ENCODE peak calls at places on chromosomes 1 and 21, in five cellular contexts. One of them, this sample, is unnamed.

GRCh38 chr1:10629816-10630571 is 155.2 kb downstream of the PEX14 start:
- DNase-seq in neuronal stem cell: no peak
- DNase-seq in Karpas-422: no peak
- DNase-seq in CD8-positive, alpha-beta T cell: no peak
- DNase-seq in PC-3: no peak
- DNase-seq in this sample: no peak

GRCh38 chr1:212606734-212607205 is 1.8 kb upstream of the ATF3 start:
- DNase-seq in PC-3: peak; percentile 63
- DNase-seq in neuronal stem cell: no peak
- DNase-seq in Karpas-422: no peak
- DNase-seq in CD8-positive, alpha-beta T cell: peak; percentile 30
- DNase-seq in this sample: no peak

GRCh38 chr1:64038965-64039926 is 164.2 kb upstream of the UBE2U start:
- DNase-seq in PC-3: peak; percentile 99
- DNase-seq in CD8-positive, alpha-beta T cell: no peak
- DNase-seq in Karpas-422: no peak
- DNase-seq in neuronal stem cell: no peak
- DNase-seq in this sample: peak; percentile 84

GRCh38 chr1:9905010-9905409 is 5.1 kb downstream of the CTNNBIP1 start:
- DNase-seq in neuronal stem cell: no peak
- DNase-seq in Karpas-422: peak; percentile 14
- DNase-seq in CD8-positive, alpha-beta T cell: no peak
- DNase-seq in PC-3: no peak
- DNase-seq in this sample: no peak

GRCh38 chr1:201450721-201451291 is 18.2 kb downstream of the PHLDA3 start:
- DNase-seq in CD8-positive, alpha-beta T cell: no peak
- DNase-seq in Karpas-422: no peak
- DNase-seq in PC-3: peak; percentile 33
- DNase-seq in neuronal stem cell: no peak
- DNase-seq in this sample: peak; percentile 96

GRCh38 chr1:171127481-171127880 is 36.8 kb downstream of the FMO3 start:
- DNase-seq in CD8-positive, alpha-beta T cell: no peak
- DNase-seq in PC-3: no peak
- DNase-seq in neuronal stem cell: no peak
- DNase-seq in Karpas-422: no peak
- DNase-seq in this sample: no peak

GRCh38 chr21:46667191-46667734 is 31.8 kb downstream of the PRMT2 start:
- DNase-seq in PC-3: peak; percentile 20
- DNase-seq in neuronal stem cell: no peak
- DNase-seq in Karpas-422: peak; percentile 42
- DNase-seq in CD8-positive, alpha-beta T cell: no peak
- DNase-seq in this sample: no peak

GRCh38 chr1:182249201-182249676 is 142.4 kb downstream of the GLUL start:
- DNase-seq in CD8-positive, alpha-beta T cell: no peak
- DNase-seq in Karpas-422: no peak
- DNase-seq in PC-3: peak; percentile 38
- DNase-seq in neuronal stem cell: no peak
- DNase-seq in this sample: no peak

GRCh38 chr1:184340984-184341383 is 45.8 kb upstream of the C1orf21 start:
- DNase-seq in neuronal stem cell: no peak
- DNase-seq in Karpas-422: no peak
- DNase-seq in PC-3: no peak
- DNase-seq in CD8-positive, alpha-beta T cell: no peak
- DNase-seq in this sample: no peak

GRCh38 chr1:45272943-45273342 is 53.8 kb upstream of the HPDL start:
- DNase-seq in PC-3: peak; percentile 47
- DNase-seq in CD8-positive, alpha-beta T cell: no peak
- DNase-seq in Karpas-422: no peak
- DNase-seq in neuronal stem cell: no peak
- DNase-seq in this sample: peak; percentile 43

GRCh38 chr1:117674521-117675400 is 68.9 kb downstream of the TENT5C start:
- DNase-seq in neuronal stem cell: no peak
- DNase-seq in Karpas-422: peak; percentile 74
- DNase-seq in CD8-positive, alpha-beta T cell: peak; percentile 43
- DNase-seq in PC-3: peak; percentile 43
- DNase-seq in this sample: peak; percentile 67

GRCh38 chr1:232554431-232554830 is 75.5 kb downstream of the SIPA1L2 start:
- DNase-seq in PC-3: no peak
- DNase-seq in neuronal stem cell: no peak
- DNase-seq in Karpas-422: no peak
- DNase-seq in CD8-positive, alpha-beta T cell: no peak
- DNase-seq in this sample: no peak

GRCh38 chr21:29002442-29003144 is 9.9 kb upstream of the LTN1 start:
- DNase-seq in neuronal stem cell: peak; percentile 89
- DNase-seq in CD8-positive, alpha-beta T cell: peak; percentile 91
- DNase-seq in Karpas-422: peak; percentile 98
- DNase-seq in PC-3: peak; percentile 89
- DNase-seq in this sample: peak; percentile 96

GRCh38 chr1:38246955-38247952 is 200.7 kb upstream of the POU3F1 start:
- DNase-seq in neuronal stem cell: peak; percentile 42
- DNase-seq in Karpas-422: no peak
- DNase-seq in PC-3: peak; percentile 55
- DNase-seq in CD8-positive, alpha-beta T cell: no peak
- DNase-seq in this sample: peak; percentile 13

GRCh38 chr1:243980071-243980470 is 71.0 kb upstream of the ZBTB18 start:
- DNase-seq in CD8-positive, alpha-beta T cell: no peak
- DNase-seq in PC-3: no peak
- DNase-seq in neuronal stem cell: no peak
- DNase-seq in Karpas-422: no peak
- DNase-seq in this sample: no peak

GRCh38 chr1:159009287-159009686 is 420 bp upstream of the IFI16 start:
- DNase-seq in neuronal stem cell: no peak
- DNase-seq in CD8-positive, alpha-beta T cell: no peak
- DNase-seq in Karpas-422: no peak
- DNase-seq in PC-3: no peak
- DNase-seq in this sample: no peak

GRCh38 chr1:228906461-228906860 is 171.2 kb downstream of the RHOU start:
- DNase-seq in CD8-positive, alpha-beta T cell: no peak
- DNase-seq in Karpas-422: no peak
- DNase-seq in PC-3: no peak
- DNase-seq in neuronal stem cell: no peak
- DNase-seq in this sample: no peak

GRCh38 chr1:47235280-47235679 is 3.3 kb upstream of the TAL1 start:
- DNase-seq in PC-3: no peak
- DNase-seq in neuronal stem cell: no peak
- DNase-seq in CD8-positive, alpha-beta T cell: no peak
- DNase-seq in Karpas-422: no peak
- DNase-seq in this sample: no peak

GRCh38 chr1:145963218-145964019 is 956 bp downstream of the ANKRD34A start:
- DNase-seq in neuronal stem cell: no peak
- DNase-seq in CD8-positive, alpha-beta T cell: no peak
- DNase-seq in Karpas-422: peak; percentile 70
- DNase-seq in PC-3: peak; percentile 83
- DNase-seq in this sample: no peak

GRCh38 chr1:66371233-66372005 is 162.5 kb upstream of the SGIP1 start:
- DNase-seq in CD8-positive, alpha-beta T cell: no peak
- DNase-seq in Karpas-422: no peak
- DNase-seq in PC-3: peak; percentile 56
- DNase-seq in neuronal stem cell: no peak
- DNase-seq in this sample: no peak

GRCh38 chr1:50232271-50232670 is 123.6 kb downstream of the ELAVL4 start:
- DNase-seq in Karpas-422: no peak
- DNase-seq in neuronal stem cell: no peak
- DNase-seq in PC-3: peak; percentile 14
- DNase-seq in CD8-positive, alpha-beta T cell: no peak
- DNase-seq in this sample: no peak

GRCh38 chr1:33905241-33905640 is 41.4 kb downstream of the HMGB4 start:
- DNase-seq in CD8-positive, alpha-beta T cell: no peak
- DNase-seq in Karpas-422: no peak
- DNase-seq in neuronal stem cell: no peak
- DNase-seq in PC-3: no peak
- DNase-seq in this sample: peak; percentile 8

GRCh38 chr1:2347907-2348306 is 43.4 kb downstream of the MORN1 start:
- DNase-seq in neuronal stem cell: no peak
- DNase-seq in PC-3: no peak
- DNase-seq in Karpas-422: no peak
- DNase-seq in CD8-positive, alpha-beta T cell: no peak
- DNase-seq in this sample: no peak

GRCh38 chr21:37551406-37552355 is 185.1 kb downstream of the DYRK1A start:
- DNase-seq in PC-3: no peak
- DNase-seq in neuronal stem cell: no peak
- DNase-seq in Karpas-422: no peak
- DNase-seq in CD8-positive, alpha-beta T cell: no peak
- DNase-seq in this sample: no peak

GRCh38 chr1:68322837-68323687 is 90.7 kb upstream of the WLS start:
- DNase-seq in neuronal stem cell: no peak
- DNase-seq in CD8-positive, alpha-beta T cell: no peak
- DNase-seq in PC-3: no peak
- DNase-seq in Karpas-422: no peak
- DNase-seq in this sample: peak; percentile 80

GRCh38 chr1:168709407-168709891 is 19.6 kb downstream of the DPT start:
- DNase-seq in Karpas-422: no peak
- DNase-seq in neuronal stem cell: no peak
- DNase-seq in PC-3: no peak
- DNase-seq in CD8-positive, alpha-beta T cell: no peak
- DNase-seq in this sample: peak; percentile 79

GRCh38 chr1:41037116-41037903 is 15.8 kb upstream of the SLFNL1 start:
- DNase-seq in PC-3: no peak
- DNase-seq in neuronal stem cell: no peak
- DNase-seq in Karpas-422: no peak
- DNase-seq in CD8-positive, alpha-beta T cell: no peak
- DNase-seq in this sample: no peak

GRCh38 chr21:15423676-15424445 is 305.9 kb upstream of the USP25 start:
- DNase-seq in PC-3: no peak
- DNase-seq in CD8-positive, alpha-beta T cell: no peak
- DNase-seq in Karpas-422: no peak
- DNase-seq in neuronal stem cell: no peak
- DNase-seq in this sample: no peak

GRCh38 chr1:105891308-105891707 is 1165.2 kb upstream of the PRMT6 start:
- DNase-seq in Karpas-422: no peak
- DNase-seq in neuronal stem cell: no peak
- DNase-seq in PC-3: no peak
- DNase-seq in CD8-positive, alpha-beta T cell: no peak
- DNase-seq in this sample: no peak

GRCh38 chr1:177091036-177091435 is 73.5 kb downstream of the ASTN1 start:
- DNase-seq in CD8-positive, alpha-beta T cell: no peak
- DNase-seq in PC-3: peak; percentile 88
- DNase-seq in neuronal stem cell: no peak
- DNase-seq in Karpas-422: no peak
- DNase-seq in this sample: no peak

GRCh38 chr1:98277111-98277510 is 356.3 kb upstream of the DPYD start:
- DNase-seq in neuronal stem cell: no peak
- DNase-seq in CD8-positive, alpha-beta T cell: no peak
- DNase-seq in Karpas-422: no peak
- DNase-seq in PC-3: peak; percentile 73
- DNase-seq in this sample: peak; percentile 8

GRCh38 chr1:31856140-31856539 is 40.3 kb upstream of the SPOCD1 start:
- DNase-seq in Karpas-422: no peak
- DNase-seq in CD8-positive, alpha-beta T cell: no peak
- DNase-seq in neuronal stem cell: no peak
- DNase-seq in PC-3: no peak
- DNase-seq in this sample: no peak

GRCh38 chr1:194512957-194513356 is 1326.5 kb upstream of the B3GALT2 start:
- DNase-seq in CD8-positive, alpha-beta T cell: no peak
- DNase-seq in Karpas-422: no peak
- DNase-seq in neuronal stem cell: no peak
- DNase-seq in PC-3: no peak
- DNase-seq in this sample: no peak

DNA sequence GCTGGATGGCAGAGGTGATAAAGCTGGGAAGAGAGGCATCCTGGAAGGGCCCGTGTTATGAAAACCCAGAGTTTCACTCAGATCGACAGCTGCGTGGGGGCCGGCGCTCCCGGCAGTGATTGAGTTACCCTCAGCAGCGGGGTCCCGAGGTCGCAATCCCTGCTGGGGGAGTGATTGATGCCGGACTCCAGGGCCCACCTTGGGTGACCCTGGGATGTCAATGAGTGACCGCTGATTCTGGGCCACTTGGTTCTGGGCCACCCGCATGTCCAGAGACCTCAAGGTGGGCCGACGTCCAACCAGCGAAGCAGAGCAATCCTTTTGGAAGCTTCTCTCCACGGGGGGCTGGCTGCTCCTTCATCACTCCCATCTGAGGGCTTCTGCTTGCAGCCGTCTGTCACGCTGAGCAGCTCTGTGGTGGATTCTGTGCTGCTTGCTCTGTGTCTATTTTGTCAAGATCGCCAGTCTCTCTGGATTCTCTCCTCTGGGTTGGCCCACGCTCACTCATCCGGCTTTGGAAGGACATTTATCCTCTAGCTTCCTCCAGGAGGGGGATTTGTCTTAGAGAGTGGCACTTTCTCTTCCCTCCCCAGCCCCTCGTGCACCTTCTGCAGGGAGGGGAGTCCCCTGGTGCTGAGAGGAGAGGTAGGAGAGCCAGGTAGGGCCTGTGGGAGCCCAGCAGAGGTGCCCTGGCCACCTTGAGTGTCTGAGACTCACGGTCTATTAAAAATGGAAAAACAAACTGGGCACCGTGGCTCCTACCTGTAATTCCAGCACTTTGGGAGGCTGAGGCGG is 110.9 kb upstream of the C1orf174 start:
- DNase-seq in Karpas-422: no peak
- DNase-seq in PC-3: no peak
- DNase-seq in CD8-positive, alpha-beta T cell: no peak
- DNase-seq in neuronal stem cell: no peak
- DNase-seq in this sample: no peak
- H3K9me3 ChIP-seq in Karpas-422: peaks cover 12% of the 10 kb centered on the region
- H3K9me3 ChIP-seq in PC-3: no peaks in the 10 kb centered on the region
- H3K9me3 ChIP-seq in CD8-positive, alpha-beta T cell: no peaks in the 10 kb centered on the region
- H3K9me3 ChIP-seq in neuronal stem cell: no peaks in the 10 kb centered on the region
- H3K9me3 ChIP-seq in this sample: no peaks in the 10 kb centered on the region

GRCh38 chr1:210236386-210236839 is 3.8 kb downstream of the SERTAD4 start:
- DNase-seq in neuronal stem cell: no peak
- DNase-seq in PC-3: no peak
- DNase-seq in CD8-positive, alpha-beta T cell: no peak
- DNase-seq in Karpas-422: no peak
- DNase-seq in this sample: no peak
- H3K27me3 ChIP-seq in neuronal stem cell: no peaks in the 10 kb centered on the region
- H3K27me3 ChIP-seq in PC-3: peaks cover 4% of the 10 kb centered on the region
- H3K27me3 ChIP-seq in CD8-positive, alpha-beta T cell: peaks cover 13% of the 10 kb centered on the region
- H3K27me3 ChIP-seq in Karpas-422: no peaks in the 10 kb centered on the region
- H3K27me3 ChIP-seq in this sample: peaks cover 26% of the 10 kb centered on the region

GRCh38 chr1:189312499-189312898 is 1165.2 kb downstream of the BRINP3 start:
- DNase-seq in Karpas-422: no peak
- DNase-seq in CD8-positive, alpha-beta T cell: no peak
- DNase-seq in neuronal stem cell: no peak
- DNase-seq in PC-3: no peak
- DNase-seq in this sample: no peak
- H3K4me3 ChIP-seq in Karpas-422: no peak overlapping the region
- H3K4me3 ChIP-seq in CD8-positive, alpha-beta T cell: no peak overlapping the region
- H3K4me3 ChIP-seq in neuronal stem cell: no peak overlapping the region
- H3K4me3 ChIP-seq in PC-3: no peak overlapping the region
- H3K4me3 ChIP-seq in this sample: no peak overlapping the region

GRCh38 chr1:4605158-4605557 is 49.3 kb upstream of the AJAP1 start:
- DNase-seq in PC-3: no peak
- DNase-seq in neuronal stem cell: no peak
- DNase-seq in Karpas-422: no peak
- DNase-seq in CD8-positive, alpha-beta T cell: no peak
- DNase-seq in this sample: no peak

GRCh38 chr1:4601986-4602385 is 52.4 kb upstream of the AJAP1 start:
- DNase-seq in PC-3: no peak
- DNase-seq in CD8-positive, alpha-beta T cell: no peak
- DNase-seq in Karpas-422: no peak
- DNase-seq in neuronal stem cell: no peak
- DNase-seq in this sample: no peak

GRCh38 chr1:4600615-4601460 is 53.6 kb upstream of the AJAP1 start:
- DNase-seq in PC-3: no peak
- DNase-seq in Karpas-422: no peak
- DNase-seq in CD8-positive, alpha-beta T cell: no peak
- DNase-seq in neuronal stem cell: no peak
- DNase-seq in this sample: no peak

GRCh38 chr1:4602536-4603316 is 51.7 kb upstream of the AJAP1 start:
- DNase-seq in CD8-positive, alpha-beta T cell: no peak
- DNase-seq in Karpas-422: no peak
- DNase-seq in PC-3: no peak
- DNase-seq in neuronal stem cell: no peak
- DNase-seq in this sample: no peak

GRCh38 chr1:4603317-4604110 is 50.9 kb upstream of the AJAP1 start:
- DNase-seq in neuronal stem cell: no peak
- DNase-seq in Karpas-422: no peak
- DNase-seq in PC-3: peak; percentile 37
- DNase-seq in CD8-positive, alpha-beta T cell: no peak
- DNase-seq in this sample: peak; percentile 47
- H3K9me3 ChIP-seq in neuronal stem cell: no peaks in the 10 kb centered on the region
- H3K9me3 ChIP-seq in Karpas-422: no peaks in the 10 kb centered on the region
- H3K9me3 ChIP-seq in PC-3: peaks cover 4% of the 10 kb centered on the region
- H3K9me3 ChIP-seq in CD8-positive, alpha-beta T cell: no peaks in the 10 kb centered on the region
- H3K9me3 ChIP-seq in this sample: no peaks in the 10 kb centered on the region

This sample was measured in MG63.